ENCODE peak calls at places on chromosomes 11 and 22, in four cellular contexts. K, L, V and R are unnamed samples.

GRCh38 chr11:66311965-66312548 is 4.8 kb downstream of the CD248 start:
- DNase-seq in L (peak; percentile 99), K (peak; percentile 86), V (peak; percentile 94), R (peak; percentile 84)

GRCh38 chr11:76149713-76150112 is 56.6 kb downstream of the WNT11 start:
- DNase-seq in K (no peak), L (no peak), V (no peak), R (no peak)

GRCh38 chr22:43151251-43152000 is at the start of gene TSPO:
- DNase-seq in V (peak; percentile 68), L (peak; percentile 84), K (peak; percentile 95), R (peak; percentile 55)

GRCh38 chr22:43681724-43682360 is 130.3 kb downstream of the EFCAB6 start:
- DNase-seq in L (no peak), V (no peak), K (no peak), R (no peak)

GRCh38 chr11:131356201-131356600 is 14.2 kb upstream of the NTM start:
- DNase-seq in K (no peak), L (no peak), V (peak; percentile 41), R (no peak)

GRCh38 chr11:17508816-17509215 is 32.2 kb upstream of the ABCC8 start:
- DNase-seq in V (no peak), K (no peak), L (no peak), R (no peak)

GRCh38 chr11:68831124-68831523 is 10.6 kb downstream of the CPT1A start:
- DNase-seq in V (no peak), L (no peak), K (no peak), R (no peak)

GRCh38 chr11:67468056-67468455 is 995 bp downstream of the TMEM134 start:
- DNase-seq in V (no peak), L (no peak), K (no peak), R (no peak)

GRCh38 chr11:15875934-15876333 is 480.4 kb downstream of the SOX6 start:
- DNase-seq in V (no peak), K (no peak), L (no peak), R (no peak)

GRCh38 chr11:57336111-57336666 is 497 bp upstream of the SSRP1 start:
- DNase-seq in K (no peak), V (no peak), L (no peak), R (no peak)

GRCh38 chr22:25281675-25282345 is 62.4 kb downstream of the CRYBB2 start:
- DNase-seq in V (no peak), L (no peak), K (no peak), R (no peak)

GRCh38 chr11:78214331-78215194 is 25.8 kb downstream of the USP35 start:
- DNase-seq in K (no peak), L (peak; percentile 40), V (no peak), R (no peak)

GRCh38 chr11:84922212-84922805 is 704.8 kb downstream of the DLG2 start:
- DNase-seq in K (peak; percentile 6), L (no peak), V (no peak), R (no peak)

GRCh38 chr11:20049231-20049630 is 111.0 kb downstream of the DBX1 start:
- DNase-seq in V (no peak), L (no peak), K (no peak), R (no peak)

GRCh38 chr11:43908191-43908590 is 27.6 kb downstream of the ALKBH3 start:
- DNase-seq in K (no peak), V (no peak), L (no peak), R (no peak)

GRCh38 chr22:46770151-46770641 is 7.7 kb downstream of the TBC1D22A start:
- DNase-seq in V (no peak), L (no peak), K (no peak), R (peak; percentile 31)

GRCh38 chr22:39171623-39172264 is 19.3 kb upstream of the CBX7 start:
- DNase-seq in V (no peak), L (no peak), K (no peak), R (no peak)

GRCh38 chr22:39946571-39947407 is 13.4 kb upstream of the TMA7B start:
- DNase-seq in V (no peak), L (no peak), K (no peak), R (no peak)

GRCh38 chr22:44205713-44206645 is 25.3 kb downstream of the PARVG start:
- DNase-seq in K (no peak), L (no peak), V (no peak), R (no peak)

GRCh38 chr11:69699213-69699612 is 4.6 kb downstream of the FGF19 start:
- DNase-seq in K (no peak), L (no peak), V (no peak), R (peak; percentile 36)

GRCh38 chr11:36453678-36454077 is 56.4 kb downstream of the TRAF6 start:
- DNase-seq in K (no peak), V (peak; percentile 78), L (no peak), R (no peak)

GRCh38 chr11:68009391-68010000 is 631 bp upstream of the ALDH3B1 start:
- DNase-seq in V (peak; percentile 57), K (no peak), L (no peak), R (peak; percentile 72)

GRCh38 chr11:65650547-65651338 is 12.0 kb downstream of the RELA start:
- DNase-seq in K (no peak), L (no peak), V (no peak), R (no peak)

GRCh38 chr11:70367071-70367470 is 31.3 kb upstream of the CTTN start:
- DNase-seq in K (peak; percentile 30), L (peak; percentile 54), V (peak; percentile 58), R (no peak)

GRCh38 chr11:96200243-96200642 is 142.8 kb downstream of the MAML2 start:
- DNase-seq in K (peak; percentile 30), V (peak; percentile 35), L (no peak), R (peak; percentile 63)

GRCh38 chr22:24333301-24333700 is 62.7 kb downstream of the SPECC1L start:
- DNase-seq in L (no peak), K (peak; percentile 39), V (peak; percentile 92), R (peak; percentile 85)

GRCh38 chr11:119446434-119446833 is 23.5 kb upstream of the THY1 start:
- DNase-seq in K (no peak), V (no peak), L (no peak), R (no peak)

GRCh38 chr22:23251445-23252093 is 71.3 kb downstream of the BCR start:
- DNase-seq in K (no peak), V (peak; percentile 49), L (no peak), R (peak; percentile 73)

GRCh38 chr22:50716291-50717024 is 21.5 kb upstream of the ACR start:
- DNase-seq in K (no peak), L (no peak), V (no peak), R (no peak)

GRCh38 chr11:87421422-87421821 is 383.7 kb downstream of the TMEM135 start:
- DNase-seq in K (peak; percentile 47), V (peak; percentile 84), L (peak; percentile 56), R (peak; percentile 61)